ENCODE peak calls at places on chromosomes 4 and X, in eight cellular contexts. One of them, this sample, is unnamed.

GRCh38 chr4:161364681-161365080 is 799.1 kb downstream of the FSTL5 start:
- DNase-seq in tibial nerve: no peak
- DNase-seq in uterus: no peak
- DNase-seq in IMR-90: no peak
- DNase-seq in MM.1S: no peak
- DNase-seq in body of pancreas: no peak
- DNase-seq in left lung: no peak
- DNase-seq in GM23248: no peak
- DNase-seq in this sample: no peak

GRCh38 chr4:181194096-181194495 is 1049.1 kb upstream of the TENM3 start:
- DNase-seq in uterus: no peak
- DNase-seq in MM.1S: no peak
- DNase-seq in IMR-90: peak; percentile 1
- DNase-seq in left lung: no peak
- DNase-seq in GM23248: no peak
- DNase-seq in body of pancreas: no peak
- DNase-seq in tibial nerve: no peak
- DNase-seq in this sample: no peak

GRCh38 chrX:95733426-95733825 is 951.2 kb upstream of the DIAPH2 start:
- DNase-seq in tibial nerve: no peak
- DNase-seq in MM.1S: no peak
- DNase-seq in GM23248: no peak
- DNase-seq in IMR-90: no peak
- DNase-seq in left lung: no peak
- DNase-seq in body of pancreas: no peak
- DNase-seq in uterus: no peak
- DNase-seq in this sample: no peak

GRCh38 chr4:118816538-118817177 is 19.3 kb downstream of the SEC24D start:
- DNase-seq in tibial nerve: no peak
- DNase-seq in GM23248: peak; percentile 88
- DNase-seq in MM.1S: no peak
- DNase-seq in left lung: no peak
- DNase-seq in body of pancreas: no peak
- DNase-seq in uterus: no peak
- DNase-seq in IMR-90: peak; percentile 75
- DNase-seq in this sample: no peak

GRCh38 chrX:127578395-127578794 is 473.8 kb downstream of the ACTRT1 start:
- DNase-seq in MM.1S: no peak
- DNase-seq in uterus: no peak
- DNase-seq in IMR-90: no peak
- DNase-seq in GM23248: no peak
- DNase-seq in left lung: no peak
- DNase-seq in body of pancreas: no peak
- DNase-seq in tibial nerve: no peak
- DNase-seq in this sample: no peak

GRCh38 chr4:159103406-159104131 is 690 bp downstream of the RAPGEF2 start:
- DNase-seq in IMR-90: peak; percentile 23
- DNase-seq in GM23248: peak; percentile 80
- DNase-seq in MM.1S: peak; percentile 55
- DNase-seq in uterus: peak; percentile 49
- DNase-seq in left lung: peak; percentile 92
- DNase-seq in body of pancreas: peak; percentile 54
- DNase-seq in tibial nerve: peak; percentile 17
- DNase-seq in this sample: no peak

GRCh38 chr4:1898681-1899080 is 27.5 kb downstream of the NSD2 start:
- DNase-seq in MM.1S: no peak
- DNase-seq in tibial nerve: no peak
- DNase-seq in body of pancreas: no peak
- DNase-seq in uterus: no peak
- DNase-seq in left lung: no peak
- DNase-seq in IMR-90: no peak
- DNase-seq in GM23248: no peak
- DNase-seq in this sample: no peak

GRCh38 chr4:81682492-81682891 is 210.8 kb upstream of the RASGEF1B start:
- DNase-seq in GM23248: no peak
- DNase-seq in uterus: no peak
- DNase-seq in body of pancreas: no peak
- DNase-seq in tibial nerve: no peak
- DNase-seq in left lung: no peak
- DNase-seq in MM.1S: no peak
- DNase-seq in IMR-90: no peak
- DNase-seq in this sample: no peak

GRCh38 chr4:25795566-25796454 is 67.0 kb downstream of the SEL1L3 start:
- DNase-seq in tibial nerve: no peak
- DNase-seq in MM.1S: no peak
- DNase-seq in left lung: no peak
- DNase-seq in uterus: no peak
- DNase-seq in IMR-90: peak; percentile 83
- DNase-seq in GM23248: peak; percentile 95
- DNase-seq in body of pancreas: no peak
- DNase-seq in this sample: no peak

GRCh38 chrX:10104958-10105658 is 51.7 kb upstream of the CLCN4 start:
- DNase-seq in tibial nerve: no peak
- DNase-seq in uterus: no peak
- DNase-seq in body of pancreas: no peak
- DNase-seq in GM23248: peak; percentile 7
- DNase-seq in left lung: no peak
- DNase-seq in IMR-90: no peak
- DNase-seq in MM.1S: no peak
- DNase-seq in this sample: no peak

GRCh38 chr4:6620891-6621555 is 19.5 kb upstream of the MRFAP1 start:
- DNase-seq in left lung: no peak
- DNase-seq in uterus: no peak
- DNase-seq in GM23248: no peak
- DNase-seq in IMR-90: no peak
- DNase-seq in MM.1S: no peak
- DNase-seq in tibial nerve: no peak
- DNase-seq in body of pancreas: no peak
- DNase-seq in this sample: no peak
- H3K27ac ChIP-seq in left lung: no peak overlapping the region
- H3K27ac ChIP-seq in uterus: no peak overlapping the region
- H3K27ac ChIP-seq in GM23248: no peak overlapping the region
- H3K27ac ChIP-seq in IMR-90: no peak overlapping the region
- H3K27ac ChIP-seq in MM.1S: no peak overlapping the region
- H3K27ac ChIP-seq in tibial nerve: no peak overlapping the region
- H3K27ac ChIP-seq in body of pancreas: no peak overlapping the region
- H3K27ac ChIP-seq in this sample: no peak overlapping the region

GRCh38 chr4:70994069-70994366 is 569 bp downstream of the DCK start:
- DNase-seq in GM23248: no peak
- DNase-seq in IMR-90: no peak
- DNase-seq in left lung: peak; percentile 86
- DNase-seq in uterus: no peak
- DNase-seq in body of pancreas: no peak
- DNase-seq in MM.1S: peak; percentile 16
- DNase-seq in tibial nerve: no peak
- DNase-seq in this sample: no peak

GRCh38 chr4:70992354-70992753 is 1.1 kb upstream of the DCK start:
- DNase-seq in MM.1S: no peak
- DNase-seq in left lung: no peak
- DNase-seq in tibial nerve: no peak
- DNase-seq in IMR-90: no peak
- DNase-seq in GM23248: no peak
- DNase-seq in uterus: no peak
- DNase-seq in body of pancreas: peak; percentile 64
- DNase-seq in this sample: no peak

GRCh38 chr4:70993181-70994068 is at the start of gene DCK:
- DNase-seq in MM.1S: peak; percentile 95
- DNase-seq in left lung: peak; percentile 99
- DNase-seq in uterus: peak; percentile 90
- DNase-seq in body of pancreas: peak; percentile 94
- DNase-seq in GM23248: peak; percentile 96
- DNase-seq in tibial nerve: peak; percentile 82
- DNase-seq in IMR-90: peak; percentile 90
- DNase-seq in this sample: peak; percentile 84

GRCh38 chr4:70996014-70996353 is 2.5 kb downstream of the DCK start:
- DNase-seq in IMR-90: no peak
- DNase-seq in MM.1S: no peak
- DNase-seq in left lung: no peak
- DNase-seq in uterus: no peak
- DNase-seq in body of pancreas: no peak
- DNase-seq in GM23248: peak; percentile 20
- DNase-seq in tibial nerve: no peak
- DNase-seq in this sample: no peak

GRCh38 chr4:70994387-70995099 is 1.1 kb downstream of the DCK start:
- DNase-seq in GM23248: no peak
- DNase-seq in uterus: no peak
- DNase-seq in IMR-90: no peak
- DNase-seq in body of pancreas: no peak
- DNase-seq in MM.1S: peak; percentile 34
- DNase-seq in tibial nerve: no peak
- DNase-seq in left lung: no peak
- DNase-seq in this sample: no peak
- H3K4me3 ChIP-seq in GM23248: peak overlapping the region; percentile 90
- H3K4me3 ChIP-seq in uterus: peak overlapping the region; percentile 69
- H3K4me3 ChIP-seq in IMR-90: peak overlapping the region; percentile 87
- H3K4me3 ChIP-seq in body of pancreas: peak overlapping the region; percentile 57
- H3K4me3 ChIP-seq in MM.1S: peak overlapping the region; percentile 98
- H3K4me3 ChIP-seq in tibial nerve: peak overlapping the region; percentile 68
- H3K4me3 ChIP-seq in left lung: peak overlapping the region; percentile 70
- H3K4me3 ChIP-seq in this sample: peak overlapping the region; percentile 87

GRCh38 chr4:115331241-115331640 is 217.8 kb upstream of the NDST4 start:
- DNase-seq in left lung: no peak
- DNase-seq in IMR-90: no peak
- DNase-seq in MM.1S: peak; percentile 48
- DNase-seq in body of pancreas: no peak
- DNase-seq in uterus: no peak
- DNase-seq in GM23248: no peak
- DNase-seq in tibial nerve: no peak
- DNase-seq in this sample: no peak
- H3K4me1 ChIP-seq in left lung: no peaks in the 10 kb centered on the region
- H3K4me1 ChIP-seq in IMR-90: no peaks in the 10 kb centered on the region
- H3K4me1 ChIP-seq in MM.1S: peaks cover 30% of the 10 kb centered on the region
- H3K4me1 ChIP-seq in body of pancreas: no peaks in the 10 kb centered on the region
- H3K4me1 ChIP-seq in uterus: no peaks in the 10 kb centered on the region
- H3K4me1 ChIP-seq in GM23248: no peaks in the 10 kb centered on the region
- H3K4me1 ChIP-seq in tibial nerve: no peaks in the 10 kb centered on the region
- H3K4me1 ChIP-seq in this sample: no peaks in the 10 kb centered on the region

GRCh38 chr4:80075995-80076394 is 3.0 kb upstream of the ANTXR2 start:
- DNase-seq in IMR-90: no peak
- DNase-seq in uterus: no peak
- DNase-seq in MM.1S: no peak
- DNase-seq in GM23248: no peak
- DNase-seq in body of pancreas: no peak
- DNase-seq in left lung: no peak
- DNase-seq in tibial nerve: no peak
- DNase-seq in this sample: no peak

GRCh38 chr4:80074651-80075050 is 1.6 kb upstream of the ANTXR2 start:
- DNase-seq in left lung: no peak
- DNase-seq in body of pancreas: no peak
- DNase-seq in GM23248: no peak
- DNase-seq in tibial nerve: no peak
- DNase-seq in uterus: no peak
- DNase-seq in IMR-90: no peak
- DNase-seq in MM.1S: no peak
- DNase-seq in this sample: no peak

GRCh38 chr4:80073362-80074008 is 456 bp upstream of the ANTXR2 start:
- DNase-seq in tibial nerve: no peak
- DNase-seq in body of pancreas: no peak
- DNase-seq in left lung: no peak
- DNase-seq in MM.1S: peak; percentile 15
- DNase-seq in GM23248: no peak
- DNase-seq in uterus: no peak
- DNase-seq in IMR-90: no peak
- DNase-seq in this sample: no peak

GRCh38 chr4:80072607-80073361 is at the start of gene ANTXR2:
- DNase-seq in IMR-90: peak; percentile 98
- DNase-seq in tibial nerve: peak; percentile 85
- DNase-seq in GM23248: peak; percentile 98
- DNase-seq in left lung: peak; percentile 98
- DNase-seq in MM.1S: peak; percentile 56
- DNase-seq in body of pancreas: peak; percentile 89
- DNase-seq in uterus: peak; percentile 91
- DNase-seq in this sample: peak; percentile 92

GRCh38 chr4:80074059-80074458 is 1.0 kb upstream of the ANTXR2 start:
- DNase-seq in IMR-90: no peak
- DNase-seq in tibial nerve: no peak
- DNase-seq in body of pancreas: no peak
- DNase-seq in left lung: no peak
- DNase-seq in uterus: no peak
- DNase-seq in GM23248: no peak
- DNase-seq in MM.1S: no peak
- DNase-seq in this sample: no peak
- H3K27ac ChIP-seq in IMR-90: no peak overlapping the region
- H3K27ac ChIP-seq in tibial nerve: peak overlapping the region; percentile 95
- H3K27ac ChIP-seq in body of pancreas: no peak overlapping the region
- H3K27ac ChIP-seq in left lung: peak overlapping the region; percentile 100
- H3K27ac ChIP-seq in uterus: peak overlapping the region; percentile 91
- H3K27ac ChIP-seq in GM23248: peak overlapping the region; percentile 76
- H3K27ac ChIP-seq in MM.1S: no peak overlapping the region
- H3K27ac ChIP-seq in this sample: peak overlapping the region; percentile 96

GRCh38 chr4:148061139-148061476 is 329.2 kb downstream of the ARHGAP10 start:
- DNase-seq in tibial nerve: no peak
- DNase-seq in uterus: no peak
- DNase-seq in left lung: no peak
- DNase-seq in GM23248: no peak
- DNase-seq in body of pancreas: no peak
- DNase-seq in MM.1S: no peak
- DNase-seq in IMR-90: no peak
- DNase-seq in this sample: no peak
- H3K4me3 ChIP-seq in tibial nerve: no peak overlapping the region
- H3K4me3 ChIP-seq in uterus: no peak overlapping the region
- H3K4me3 ChIP-seq in left lung: no peak overlapping the region
- H3K4me3 ChIP-seq in GM23248: no peak overlapping the region
- H3K4me3 ChIP-seq in body of pancreas: no peak overlapping the region
- H3K4me3 ChIP-seq in MM.1S: no peak overlapping the region
- H3K4me3 ChIP-seq in IMR-90: no peak overlapping the region
- H3K4me3 ChIP-seq in this sample: no peak overlapping the region

DNA sequence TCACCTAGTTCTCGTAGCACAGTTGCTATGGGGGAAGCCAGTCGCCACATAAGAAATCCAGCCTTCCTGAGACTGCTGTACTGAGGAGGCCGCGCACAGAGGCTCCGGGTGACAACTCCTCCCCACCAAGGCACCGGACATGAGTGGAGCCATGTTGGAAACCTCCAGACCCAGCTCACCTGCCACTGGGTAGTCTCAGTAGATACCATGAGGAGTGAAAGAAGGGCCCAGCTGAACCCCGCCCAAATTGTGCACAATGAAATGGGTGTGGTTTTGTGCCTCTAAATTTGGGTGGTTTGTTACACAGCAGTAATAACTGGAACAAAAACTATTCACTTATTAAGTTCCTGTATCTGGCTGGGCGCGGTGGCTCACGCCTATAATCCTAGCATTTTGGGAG is 198.7 kb downstream of the BCOR start:
- DNase-seq in left lung: no peak
- DNase-seq in IMR-90: no peak
- DNase-seq in tibial nerve: no peak
- DNase-seq in uterus: no peak
- DNase-seq in MM.1S: no peak
- DNase-seq in body of pancreas: no peak
- DNase-seq in GM23248: no peak
- DNase-seq in this sample: no peak
- H3K4me1 ChIP-seq in left lung: peaks cover 14% of the 10 kb centered on the region
- H3K4me1 ChIP-seq in IMR-90: peaks cover 10% of the 10 kb centered on the region
- H3K4me1 ChIP-seq in tibial nerve: peaks cover 14% of the 10 kb centered on the region
- H3K4me1 ChIP-seq in uterus: no peaks in the 10 kb centered on the region
- H3K4me1 ChIP-seq in MM.1S: no peaks in the 10 kb centered on the region
- H3K4me1 ChIP-seq in body of pancreas: peaks cover 27% of the 10 kb centered on the region
- H3K4me1 ChIP-seq in GM23248: peaks cover 22% of the 10 kb centered on the region
- H3K4me1 ChIP-seq in this sample: peaks cover 23% of the 10 kb centered on the region